ENCODE peak calls at places on chromosome X, in five cellular contexts. One of them, this sample, is unnamed.

GRCh38 chrX:153706799-153707198 is 17.4 kb downstream of the BCAP31 start:
- DNase-seq in heart right ventricle: no peak
- DNase-seq in neuronal stem cell: no peak
- DNase-seq in CD8-positive, alpha-beta memory T cell: no peak
- DNase-seq in brain microvascular endothelial cell: no peak
- DNase-seq in this sample: no peak

GRCh38 chrX:11557120-11557519 is 108.6 kb downstream of the ARHGAP6 start:
- DNase-seq in heart right ventricle: no peak
- DNase-seq in neuronal stem cell: no peak
- DNase-seq in CD8-positive, alpha-beta memory T cell: no peak
- DNase-seq in brain microvascular endothelial cell: peak
- DNase-seq in this sample: no peak

GRCh38 chrX:139203681-139204575 is 326.6 kb upstream of the F9 start:
- DNase-seq in heart right ventricle: peak
- DNase-seq in neuronal stem cell: no peak
- DNase-seq in CD8-positive, alpha-beta memory T cell: no peak
- DNase-seq in brain microvascular endothelial cell: no peak
- DNase-seq in this sample: peak

GRCh38 chrX:21781525-21781924 is 23.6 kb upstream of the SMPX start:
- DNase-seq in heart right ventricle: no peak
- DNase-seq in neuronal stem cell: no peak
- DNase-seq in CD8-positive, alpha-beta memory T cell: no peak
- DNase-seq in brain microvascular endothelial cell: no peak
- DNase-seq in this sample: no peak

GRCh38 chrX:143437439-143437838 is 79.8 kb downstream of the SPANXN3 start:
- DNase-seq in heart right ventricle: no peak
- DNase-seq in neuronal stem cell: no peak
- DNase-seq in CD8-positive, alpha-beta memory T cell: no peak
- DNase-seq in brain microvascular endothelial cell: no peak
- DNase-seq in this sample: no peak

GRCh38 chrX:101682723-101683122 is 23.1 kb upstream of the ARMCX2 start:
- DNase-seq in heart right ventricle: no peak
- DNase-seq in neuronal stem cell: no peak
- DNase-seq in CD8-positive, alpha-beta memory T cell: no peak
- DNase-seq in brain microvascular endothelial cell: peak
- DNase-seq in this sample: no peak

GRCh38 chrX:53281321-53281822 is at the start of gene IQSEC2:
- DNase-seq in heart right ventricle: peak
- DNase-seq in neuronal stem cell: no peak
- DNase-seq in CD8-positive, alpha-beta memory T cell: no peak
- DNase-seq in brain microvascular endothelial cell: peak
- DNase-seq in this sample: peak

GRCh38 chrX:50780144-50780543 is 33.9 kb downstream of the SHROOM4 start:
- DNase-seq in heart right ventricle: no peak
- DNase-seq in neuronal stem cell: no peak
- DNase-seq in CD8-positive, alpha-beta memory T cell: no peak
- DNase-seq in brain microvascular endothelial cell: no peak
- DNase-seq in this sample: no peak

GRCh38 chrX:38514014-38514854 is 47.1 kb upstream of the TSPAN7 start:
- DNase-seq in heart right ventricle: no peak
- DNase-seq in neuronal stem cell: no peak
- DNase-seq in CD8-positive, alpha-beta memory T cell: no peak
- DNase-seq in brain microvascular endothelial cell: no peak
- DNase-seq in this sample: no peak

GRCh38 chrX:66163849-66164401 is at the start of gene HEPH:
- DNase-seq in heart right ventricle: no peak
- DNase-seq in neuronal stem cell: peak
- DNase-seq in CD8-positive, alpha-beta memory T cell: no peak
- DNase-seq in brain microvascular endothelial cell: no peak
- DNase-seq in this sample: no peak

GRCh38 chrX:38880460-38880859 is 79.2 kb downstream of the MID1IP1 start:
- DNase-seq in heart right ventricle: no peak
- DNase-seq in neuronal stem cell: no peak
- DNase-seq in CD8-positive, alpha-beta memory T cell: no peak
- DNase-seq in brain microvascular endothelial cell: peak
- DNase-seq in this sample: no peak

GRCh38 chrX:100264200-100264599 is 145.9 kb downstream of the PCDH19 start:
- DNase-seq in heart right ventricle: no peak
- DNase-seq in neuronal stem cell: no peak
- DNase-seq in CD8-positive, alpha-beta memory T cell: no peak
- DNase-seq in brain microvascular endothelial cell: no peak
- DNase-seq in this sample: no peak

GRCh38 chrX:65987856-65988255 is 52.0 kb downstream of the VSIG4 start:
- DNase-seq in heart right ventricle: no peak
- DNase-seq in neuronal stem cell: no peak
- DNase-seq in CD8-positive, alpha-beta memory T cell: no peak
- DNase-seq in brain microvascular endothelial cell: no peak
- DNase-seq in this sample: no peak

GRCh38 chrX:54994099-54994498 is at the start of gene PFKFB1:
- DNase-seq in heart right ventricle: no peak
- DNase-seq in neuronal stem cell: no peak
- DNase-seq in CD8-positive, alpha-beta memory T cell: no peak
- DNase-seq in brain microvascular endothelial cell: no peak
- DNase-seq in this sample: no peak
- H3K27ac ChIP-seq in heart right ventricle: no peak
- H3K27ac ChIP-seq in neuronal stem cell: no peak
- H3K27ac ChIP-seq in CD8-positive, alpha-beta memory T cell: no peak
- H3K27ac ChIP-seq in brain microvascular endothelial cell: no peak
- H3K27ac ChIP-seq in this sample: peak

DNA sequence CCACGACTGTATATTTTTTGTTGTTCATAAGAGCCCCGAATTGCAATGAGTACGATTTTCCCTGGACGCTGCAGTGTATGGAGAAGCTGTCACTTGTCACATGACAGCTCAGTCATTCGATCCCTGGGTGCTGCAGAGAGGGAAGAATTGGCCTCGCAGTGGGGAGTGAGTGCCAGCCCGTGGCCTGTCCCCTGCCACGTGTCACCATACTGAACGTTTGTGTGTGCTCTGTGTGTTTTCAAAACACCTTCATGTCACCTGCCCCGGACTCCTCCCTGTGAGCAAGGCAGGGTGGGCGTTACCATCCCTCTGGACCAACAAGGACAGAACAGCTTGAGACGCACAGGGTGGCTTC is 77.9 kb downstream of the TBL1X start:
- DNase-seq in heart right ventricle: no peak
- DNase-seq in neuronal stem cell: no peak
- DNase-seq in CD8-positive, alpha-beta memory T cell: no peak
- DNase-seq in brain microvascular endothelial cell: no peak
- DNase-seq in this sample: no peak
- H3K27ac ChIP-seq in heart right ventricle: no peak
- H3K27ac ChIP-seq in neuronal stem cell: no peak
- H3K27ac ChIP-seq in CD8-positive, alpha-beta memory T cell: no peak
- H3K27ac ChIP-seq in brain microvascular endothelial cell: no peak
- H3K27ac ChIP-seq in this sample: peak

GRCh38 chrX:48497871-48498270 is 10.9 kb upstream of the PORCN start:
- DNase-seq in heart right ventricle: no peak
- DNase-seq in neuronal stem cell: no peak
- DNase-seq in CD8-positive, alpha-beta memory T cell: no peak
- DNase-seq in brain microvascular endothelial cell: no peak
- DNase-seq in this sample: no peak
- H3K27ac ChIP-seq in heart right ventricle: no peak
- H3K27ac ChIP-seq in neuronal stem cell: no peak
- H3K27ac ChIP-seq in CD8-positive, alpha-beta memory T cell: no peak
- H3K27ac ChIP-seq in brain microvascular endothelial cell: peak
- H3K27ac ChIP-seq in this sample: no peak

DNA sequence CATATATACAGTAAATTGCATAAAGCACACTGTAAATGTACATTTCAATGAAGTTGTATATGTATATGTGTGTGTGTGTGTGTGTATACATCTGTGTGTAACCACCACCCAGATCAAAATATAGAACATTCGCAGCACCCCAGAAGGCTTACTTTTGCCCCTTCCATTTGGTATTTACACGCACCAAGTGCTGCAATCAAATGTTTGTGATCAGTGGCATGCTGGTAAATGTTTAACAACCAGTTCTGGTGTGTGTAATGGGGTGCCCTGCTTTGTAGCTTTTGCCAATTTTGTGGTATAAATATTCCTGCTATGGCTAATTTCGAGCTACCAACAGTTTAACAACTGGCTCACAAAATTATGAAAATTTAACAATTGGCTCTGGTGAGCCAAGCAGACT is 101.3 kb downstream of the RTL5 start:
- DNase-seq in heart right ventricle: no peak
- DNase-seq in neuronal stem cell: no peak
- DNase-seq in CD8-positive, alpha-beta memory T cell: no peak
- DNase-seq in brain microvascular endothelial cell: no peak
- DNase-seq in this sample: no peak
- H3K27ac ChIP-seq in heart right ventricle: no peak
- H3K27ac ChIP-seq in neuronal stem cell: no peak
- H3K27ac ChIP-seq in CD8-positive, alpha-beta memory T cell: no peak
- H3K27ac ChIP-seq in brain microvascular endothelial cell: no peak
- H3K27ac ChIP-seq in this sample: no peak

This sample was measured in psoas muscle.